ENCODE peak calls at places on chromosomes 13 and 19, in four cellular contexts. V is GM06990; F is fibroblast of lung; S is activated CD8-positive, alpha-beta T cell treated with anti-CD3 and anti-CD28 coated beads for 36 hours. W is an unnamed sample.

GRCh38 chr19:42421591-42422031 is 5.6 kb downstream of the LIPE start:
- DNase-seq in S (no peak), F (no peak), V (no peak), W (no peak)

GRCh38 chr13:20118268-20119140 is 42.3 kb downstream of the GJA3 start:
- DNase-seq in F (peak; percentile 57), V (peak; percentile 26), S (peak; percentile 15), W (peak; percentile 49)

GRCh38 chr13:29535663-29536655 is 59.5 kb downstream of the SLC7A1 start:
- DNase-seq in S (no peak), V (no peak), F (peak; percentile 56), W (no peak)

GRCh38 chr19:28235606-28236125 is 977.3 kb downstream of the UQCRFS1 start:
- DNase-seq in V (no peak), S (no peak), F (peak; percentile 21), W (no peak)

GRCh38 chr19:8396563-8397203 is 6.5 kb downstream of the RAB11B start:
- DNase-seq in F (peak; percentile 42), S (peak; percentile 89), V (peak; percentile 62), W (peak; percentile 85)

GRCh38 chr19:16078759-16079707 is 2.7 kb downstream of the TPM4 start:
- DNase-seq in F (peak; percentile 98), V (peak; percentile 77), S (peak; percentile 84), W (peak; percentile 82)

GRCh38 chr13:19289180-19289579 is 107.6 kb upstream of the TUBA3C start:
- DNase-seq in S (no peak), F (no peak), V (no peak), W (no peak)

GRCh38 chr13:46643165-46643777 is 90.3 kb downstream of the LRCH1 start:
- DNase-seq in V (no peak), F (no peak), S (no peak), W (no peak)

GRCh38 chr19:13881692-13882418 is 4.9 kb downstream of the NANOS3 start:
- DNase-seq in F (peak; percentile 73), V (peak; percentile 48), S (peak; percentile 70), W (peak; percentile 60)

GRCh38 chr13:104759069-104759468 is 1692.9 kb upstream of the SLC10A2 start:
- DNase-seq in F (no peak), V (no peak), S (no peak), W (no peak)

GRCh38 chr19:10193666-10194499 is 870 bp downstream of the DNMT1 start:
- DNase-seq in S (peak; percentile 44), V (no peak), F (peak; percentile 67), W (peak; percentile 43)

GRCh38 chr19:33248553-33248953 is 22.9 kb upstream of the SLC7A10 start:
- DNase-seq in V (no peak), S (no peak), F (no peak), W (no peak)

GRCh38 chr13:30880756-30881155 is 25.3 kb upstream of the MEDAG start:
- DNase-seq in S (no peak), V (no peak), F (peak; percentile 96), W (no peak)

GRCh38 chr13:33676700-33677048 is 141.3 kb upstream of the RFC3 start:
- DNase-seq in V (no peak), F (peak; percentile 54), S (peak; percentile 12), W (peak; percentile 44)

GRCh38 chr19:995051-995827 is 5.0 kb upstream of the GRIN3B start:
- DNase-seq in F (peak; percentile 33), S (no peak), V (no peak), W (no peak)

GRCh38 chr13:88674841-88675240 is 1003.7 kb downstream of the SLITRK5 start:
- DNase-seq in F (no peak), S (no peak), V (no peak), W (no peak)

GRCh38 chr19:5234412-5234811 is 106.2 kb downstream of the PTPRS start:
- DNase-seq in S (no peak), F (no peak), V (no peak), W (no peak)

GRCh38 chr13:60397693-60398437 is 845 bp downstream of the TDRD3 start:
- DNase-seq in V (peak; percentile 81), F (peak; percentile 73), S (peak; percentile 62), W (peak; percentile 65)

GRCh38 chr13:27362064-27362751 is 62.2 kb upstream of the GTF3A start:
- DNase-seq in S (peak; percentile 90), V (peak; percentile 75), F (peak; percentile 66), W (peak; percentile 87)

GRCh38 chr13:93169980-93170379 is 56.6 kb upstream of the GPC6 start:
- DNase-seq in S (no peak), F (peak; percentile 99), V (no peak), W (no peak)

GRCh38 chr19:13281567-13282291 is 131.5 kb downstream of the IER2 start:
- DNase-seq in F (no peak), V (no peak), S (peak; percentile 10), W (no peak)

GRCh38 chr13:113540523-113540922 is 44.0 kb upstream of the TFDP1 start:
- DNase-seq in S (no peak), F (no peak), V (no peak), W (peak; percentile 7)

GRCh38 chr19:44812142-44812718 is 3.3 kb downstream of the BCAM start:
- DNase-seq in S (no peak), F (no peak), V (no peak), W (no peak)

GRCh38 chr19:44810555-44811447 is 1.9 kb downstream of the BCAM start:
- DNase-seq in V (no peak), F (no peak), S (no peak), W (no peak)

GRCh38 chr19:44814132-44814470 is 5.2 kb downstream of the BCAM start:
- DNase-seq in V (no peak), S (no peak), F (no peak), W (no peak)

GRCh38 chr19:44814517-44814916 is 5.6 kb downstream of the BCAM start:
- DNase-seq in F (no peak), S (no peak), V (no peak), W (no peak)

GRCh38 chr19:44813331-44814131 is 4.6 kb downstream of the BCAM start:
- DNase-seq in V (no peak), S (no peak), F (no peak), W (no peak)
- TF ChIP-seq CTCF in V (no peak), S (no peak), F (no peak), W (no peak)

DNA sequence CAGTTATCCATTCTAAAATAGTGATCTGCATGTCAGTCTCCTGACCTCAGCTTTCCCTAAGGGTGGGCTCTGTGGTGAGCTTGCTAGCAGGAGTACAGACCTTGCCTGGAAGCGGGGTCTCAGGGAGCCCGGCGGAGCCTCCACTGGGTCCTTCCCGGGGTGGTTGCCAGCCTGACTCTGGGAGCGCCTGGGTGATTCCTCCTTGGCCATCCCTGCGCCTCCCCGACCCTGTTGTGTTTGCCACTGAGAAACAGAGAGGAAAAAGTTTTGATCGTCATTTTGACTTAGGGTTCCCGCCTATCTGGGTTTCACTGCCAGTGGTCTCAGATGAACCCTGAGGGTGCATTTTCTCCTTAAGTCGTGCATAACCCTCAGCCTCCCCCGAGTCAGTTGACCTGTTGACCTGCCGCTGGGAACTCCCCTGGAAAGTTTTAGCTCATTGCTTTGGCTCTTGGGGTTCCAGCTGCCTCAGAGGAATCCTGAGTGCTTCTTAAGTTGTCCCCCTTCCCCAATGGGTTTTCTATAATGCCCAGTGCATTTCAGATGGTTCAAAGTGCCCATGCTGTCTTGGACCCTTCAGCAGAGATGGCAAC is 117.8 kb downstream of the RAB20 start:
- DNase-seq in S (no peak), F (no peak), V (peak; percentile 30), W (no peak)
- TF ChIP-seq CTCF in S (no peak), F (no peak), V (no peak), W (no peak)

DNA sequence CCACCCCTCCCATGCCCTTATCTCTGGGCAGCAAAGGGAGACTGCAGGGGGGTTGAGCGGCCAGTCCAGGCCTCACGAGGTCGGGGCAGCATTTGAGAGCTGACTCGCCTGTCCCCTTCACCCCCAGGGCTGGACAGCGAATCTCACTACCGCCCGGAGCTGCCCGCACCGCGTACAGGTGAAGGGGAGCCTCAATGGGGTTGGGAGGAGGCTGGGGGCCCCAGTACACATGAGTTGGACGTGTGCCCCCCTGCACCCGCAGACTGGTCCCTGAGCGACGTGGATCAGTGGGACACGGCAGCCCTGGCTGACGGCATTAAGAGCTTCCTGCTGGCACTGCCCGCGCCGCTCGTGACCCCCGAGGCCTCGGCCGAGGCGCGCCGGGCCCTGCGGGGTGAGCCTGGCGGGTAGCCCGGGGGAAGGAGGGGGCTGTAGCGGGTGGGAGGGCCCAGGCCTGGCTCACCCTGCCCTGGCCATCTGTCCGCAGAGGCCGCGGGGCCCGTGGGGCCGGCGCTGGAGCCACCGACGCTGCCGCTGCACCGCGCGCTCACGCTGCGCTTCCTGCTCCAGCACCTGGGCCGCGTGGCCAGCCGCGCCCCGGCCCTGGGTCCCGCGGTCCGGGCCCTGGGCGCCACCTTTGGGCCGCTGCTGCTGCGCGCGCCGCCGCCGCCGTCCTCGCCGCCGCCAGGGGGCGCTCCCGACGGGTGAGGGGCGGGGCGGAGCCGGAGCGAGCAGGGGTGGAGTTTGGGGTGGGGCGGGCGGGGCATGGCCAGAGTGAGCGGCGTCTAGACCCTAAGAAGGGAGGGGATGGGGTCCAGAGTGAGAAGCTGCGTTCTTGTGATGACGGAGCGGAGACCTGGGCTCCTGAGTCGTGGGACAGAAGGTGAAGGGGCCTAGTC is 8.1 kb downstream of the PIK3R2 start:
- DNase-seq in S (peak; percentile 74), V (peak; percentile 82), F (peak; percentile 26), W (peak; percentile 98)
- TF ChIP-seq CTCF in S (peak; percentile 59), V (peak; percentile 37), F (no peak), W (peak; percentile 100)

DNA sequence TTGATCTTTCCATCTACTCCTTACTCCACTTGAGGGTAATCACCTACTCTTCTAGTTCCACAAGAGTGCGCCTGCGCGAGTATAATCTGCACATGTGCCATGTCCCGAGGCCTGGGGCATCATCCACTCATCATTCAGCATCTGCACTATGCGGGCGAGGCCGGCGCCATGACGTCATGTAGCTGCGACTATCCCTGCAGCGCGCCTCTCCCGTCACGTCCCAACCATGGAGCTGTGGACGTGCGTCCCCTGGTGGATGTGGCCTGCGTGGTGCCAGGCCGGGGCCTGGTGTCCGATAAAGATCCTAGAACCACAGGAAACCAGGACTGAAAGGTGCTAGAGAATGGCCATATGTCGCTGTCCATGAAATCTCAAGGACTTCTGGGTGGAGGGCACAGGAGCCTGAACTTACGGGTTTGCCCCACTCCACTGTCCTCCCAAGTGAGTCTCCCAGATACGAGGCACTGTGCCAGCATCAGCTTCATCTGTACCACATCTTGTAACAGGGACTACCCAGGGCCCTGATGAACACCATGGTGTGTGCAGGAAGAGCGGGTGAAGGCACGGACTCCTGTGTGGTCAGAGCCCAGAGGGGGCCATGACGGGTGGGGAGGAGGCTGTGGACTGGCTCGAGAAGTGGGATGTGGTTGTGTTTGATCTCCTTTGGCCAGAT is 2.7 kb upstream of the KLK2 start:
- DNase-seq in V (peak; percentile 64), S (peak; percentile 61), F (no peak), W (no peak)
- TF ChIP-seq CTCF in V (peak; percentile 79), S (no peak), F (no peak), W (no peak)

W was measured in GM20000.